ENCODE peak calls at places on chromosomes 16 and 17, in seven cellular contexts. N is NCI-H1436, H is OCI-LY7, X is iris pigment epithelial cell, M is fibroblast of the aortic adventitia, E is anterior cingulate cortex, K is neuronal stem cell. O is an unnamed sample.

GRCh38 chr17:19386276-19386863 is 620 bp downstream of the MFAP4 start:
- DNase-seq in N (no peak), X (peak), H (no peak), E (no peak), K (no peak), M (peak), O (no peak)

GRCh38 chr17:9274119-9274445 is 252.8 kb downstream of the NTN1 start:
- DNase-seq in M (no peak), K (no peak), H (no peak), X (no peak), E (no peak), N (no peak), O (no peak)

GRCh38 chr16:23185661-23186060 is 3.1 kb downstream of the SCNN1G start:
- DNase-seq in K (no peak), H (no peak), E (no peak), M (no peak), X (no peak), N (no peak), O (no peak)

GRCh38 chr17:3594976-3595375 is 14.2 kb downstream of the TRPV1 start:
- DNase-seq in K (no peak), X (no peak), N (no peak), H (no peak), E (no peak), M (no peak), O (no peak)

GRCh38 chr17:44197980-44198720 is 1.5 kb downstream of the ATXN7L3 start:
- DNase-seq in K (no peak), N (no peak), E (peak), X (peak), H (peak), M (peak), O (no peak)

GRCh38 chr17:16287563-16288027 is 65.7 kb downstream of the CENPV start:
- DNase-seq in N (no peak), E (no peak), M (peak), K (no peak), H (peak), X (peak), O (no peak)

GRCh38 chr16:17471745-17472075 is 950 bp upstream of the XYLT1 start:
- DNase-seq in M (no peak), K (no peak), X (no peak), H (no peak), N (no peak), E (no peak), O (no peak)

GRCh38 chr17:27226611-27227234 is 67.2 kb upstream of the WSB1 start:
- DNase-seq in M (peak), N (no peak), E (no peak), X (peak), H (no peak), K (no peak), O (no peak)

GRCh38 chr17:8826808-8827435 is 27.8 kb upstream of the MFSD6L start:
- DNase-seq in E (no peak), M (no peak), X (no peak), H (no peak), N (no peak), K (no peak), O (no peak)

GRCh38 chr17:49996495-49997255 is 1.7 kb upstream of the DLX3 start:
- DNase-seq in X (no peak), M (peak), N (peak), K (peak), E (peak), H (peak), O (peak)

GRCh38 chr17:56292010-56292409 is 138.7 kb downstream of the ANKFN1 start:
- DNase-seq in K (no peak), X (peak), N (no peak), E (no peak), M (peak), H (no peak), O (no peak)

GRCh38 chr16:86343111-86343642 is 167.2 kb upstream of the FOXF1 start:
- DNase-seq in X (peak), H (no peak), K (no peak), N (no peak), E (no peak), M (peak), O (no peak)

GRCh38 chr16:20611350-20611902 is 35.3 kb upstream of the ACSM2B start:
- DNase-seq in H (no peak), K (no peak), E (peak), M (no peak), X (no peak), N (no peak), O (peak)

GRCh38 chr17:14196337-14196997 is 40.2 kb downstream of the CDRT15 start:
- DNase-seq in K (no peak), E (no peak), H (peak), M (no peak), X (no peak), N (no peak), O (no peak)

GRCh38 chr17:78300962-78301820 is 58.7 kb downstream of the SOCS3 start:
- DNase-seq in N (no peak), K (no peak), E (no peak), H (no peak), M (no peak), X (peak), O (no peak)

GRCh38 chr16:51392651-51393187 is 241.6 kb upstream of the SALL1 start:
- DNase-seq in X (peak), M (peak), H (no peak), K (no peak), N (no peak), E (no peak), O (no peak)

GRCh38 chr17:30000001-30000754 is 58.7 kb downstream of the EFCAB5 start:
- DNase-seq in K (no peak), M (peak), X (no peak), N (no peak), E (no peak), H (peak), O (no peak)

GRCh38 chr17:10141436-10141835 is 57.0 kb downstream of the GAS7 start:
- DNase-seq in H (no peak), E (no peak), K (no peak), X (no peak), N (no peak), M (no peak), O (no peak)

GRCh38 chr17:3905017-3905486 is 11.2 kb downstream of the P2RX1 start:
- DNase-seq in M (no peak), N (no peak), H (no peak), E (no peak), X (no peak), K (no peak), O (no peak)

GRCh38 chr17:40341808-40342574 is 22.5 kb downstream of the GJD3 start:
- DNase-seq in X (peak), N (peak), H (no peak), M (peak), E (peak), K (no peak), O (peak)

GRCh38 chr16:10624527-10624926 is 44.1 kb upstream of the EMP2 start:
- DNase-seq in H (no peak), M (no peak), E (no peak), X (no peak), K (no peak), N (no peak), O (no peak)

GRCh38 chr17:68697850-68698313 is 96.7 kb upstream of the FAM20A start:
- DNase-seq in E (no peak), X (peak), N (no peak), H (no peak), M (peak), K (no peak), O (no peak)

GRCh38 chr17:44159519-44160210 is 10.8 kb upstream of the ASB16 start:
- DNase-seq in X (peak), K (no peak), M (no peak), N (no peak), E (no peak), H (no peak), O (no peak)

GRCh38 chr17:34781571-34782108 is 179.6 kb downstream of the CCT6B start:
- DNase-seq in H (no peak), N (no peak), E (no peak), K (peak), M (no peak), X (no peak), O (no peak)

GRCh38 chr17:67830440-67830839 is 5.1 kb downstream of the BPTF start:
- DNase-seq in K (no peak), M (no peak), N (no peak), X (no peak), E (no peak), H (no peak), O (no peak)

GRCh38 chr16:53041196-53041977 is 11.3 kb downstream of the CHD9NB start:
- DNase-seq in N (no peak), K (no peak), M (peak), X (peak), H (no peak), E (no peak), O (no peak)

GRCh38 chr16:3575491-3575890 is 1.7 kb downstream of the NLRC3 start:
- DNase-seq in H (no peak), E (no peak), N (no peak), M (no peak), K (no peak), X (no peak), O (no peak)

O was measured in NCI-H774.